ENCODE peak calls at places on chromosomes 4 and X, in four cellular contexts. A is HepG2, Z is K562, D is H1. J is an unnamed sample.

GRCh38 chr4:144289687-144290433 is 149.3 kb upstream of the GYPA start:
- DNase-seq in A (no peak), Z (no peak), D (no peak), J (no peak)

GRCh38 chr4:2251795-2252529 is 9.9 kb downstream of the MXD4 start:
- DNase-seq in A (no peak), Z (no peak), D (no peak), J (no peak)

GRCh38 chr4:142845293-142846070 is 619 bp downstream of the INPP4B start:
- DNase-seq in A (no peak), Z (no peak), D (no peak), J (no peak)

GRCh38 chr4:184843984-184844554 is 18.3 kb upstream of the ACSL1 start:
- DNase-seq in A (no peak), Z (peak), D (no peak), J (no peak)

GRCh38 chr4:55348436-55348835 is 2.4 kb downstream of the SRD5A3 start:
- DNase-seq in A (no peak), Z (no peak), D (no peak), J (no peak)

GRCh38 chr4:184649971-184650855 is 675 bp downstream of the PRIMPOL start:
- DNase-seq in A (peak), Z (peak), D (no peak), J (no peak)

GRCh38 chrX:44234541-44234940 is 108.9 kb downstream of the EFHC2 start:
- DNase-seq in A (no peak), Z (no peak), D (no peak), J (no peak)

GRCh38 chr4:94419956-94420355 is 31.8 kb upstream of the PDLIM5 start:
- DNase-seq in A (peak), Z (peak), D (no peak), J (no peak)

GRCh38 chrX:69919749-69920148 is 130.0 kb downstream of the AWAT2 start:
- DNase-seq in A (peak), Z (no peak), D (no peak), J (no peak)

GRCh38 chr4:4753643-4754042 is 105.8 kb upstream of the MSX1 start:
- DNase-seq in A (no peak), Z (no peak), D (no peak), J (no peak)

GRCh38 chrX:40102393-40103381 is 4.9 kb upstream of the BCOR start:
- DNase-seq in A (no peak), Z (no peak), D (no peak), J (no peak)

GRCh38 chrX:31136144-31136572 is 64.3 kb upstream of the FTHL17 start:
- DNase-seq in A (no peak), Z (no peak), D (no peak), J (peak)

GRCh38 chr4:52883183-52883621 is 21.1 kb downstream of the RASL11B start:
- DNase-seq in A (no peak), Z (no peak), D (no peak), J (no peak)

GRCh38 chrX:12360991-12361598 is 222.8 kb downstream of the FRMPD4 start:
- DNase-seq in A (no peak), Z (no peak), D (no peak), J (no peak)

GRCh38 chr4:111678466-111678865 is 466.8 kb upstream of the FAM241A start:
- DNase-seq in A (no peak), Z (no peak), D (no peak), J (no peak)

GRCh38 chrX:133265331-133265730 is 47.2 kb upstream of the TFDP3 start:
- DNase-seq in A (peak), Z (no peak), D (peak), J (no peak)

GRCh38 chr4:84894621-84895020 is 71.9 kb downstream of the WDFY3 start:
- DNase-seq in A (no peak), Z (no peak), D (no peak), J (no peak)

GRCh38 chr4:112266823-112267222 is 18.9 kb downstream of the TIFA start:
- DNase-seq in A (no peak), Z (peak), D (no peak), J (no peak)

GRCh38 chr4:157115613-157116340 is 39.8 kb downstream of the GLRB start:
- DNase-seq in A (no peak), Z (no peak), D (no peak), J (no peak)

GRCh38 chrX:31499120-31499519 is 427.3 kb upstream of the FTHL17 start:
- DNase-seq in A (no peak), Z (no peak), D (no peak), J (no peak)

GRCh38 chr4:110962616-110963015 is 339.7 kb upstream of the PITX2 start:
- DNase-seq in A (no peak), Z (no peak), D (no peak), J (no peak)

GRCh38 chr4:32002037-32002747 is 1282.0 kb downstream of the PCDH7 start:
- DNase-seq in A (no peak), Z (peak), D (no peak), J (no peak)

DNA sequence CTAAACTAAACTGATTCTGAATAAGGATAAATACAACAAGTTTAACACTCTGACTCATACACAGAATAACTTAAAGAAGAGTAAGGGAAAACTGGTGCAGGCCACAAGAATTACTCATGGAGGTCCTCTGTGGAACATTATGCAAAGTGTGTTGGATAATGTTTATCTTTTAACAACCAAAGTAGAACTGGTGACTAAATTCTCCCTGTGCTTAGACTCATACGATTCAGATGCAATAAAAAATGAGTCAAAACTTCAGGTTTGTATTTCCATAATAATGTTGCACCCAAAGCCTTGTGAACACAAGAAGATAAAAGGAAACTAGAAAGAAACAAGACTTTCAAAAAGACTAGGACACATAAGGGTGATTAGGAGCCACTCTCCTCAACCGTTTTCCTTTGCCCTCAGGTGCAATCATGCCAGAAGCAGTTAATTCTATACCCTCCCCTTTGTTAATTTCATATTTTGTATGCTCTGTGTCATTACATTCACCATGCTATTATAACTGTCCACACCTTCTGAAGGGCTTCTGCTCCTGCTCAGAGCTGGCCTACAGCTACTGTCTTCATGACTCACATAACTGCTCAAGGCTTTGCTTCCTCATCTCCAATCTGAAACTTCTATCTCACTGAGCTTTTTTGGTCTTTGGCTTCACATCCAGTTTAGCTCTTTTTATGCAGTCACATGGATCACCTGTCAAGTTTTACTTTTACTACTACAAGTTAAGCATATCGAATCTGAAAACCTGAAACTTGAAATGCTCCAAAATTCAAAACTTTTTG is 60.2 kb downstream of the KCNIP4 start:
- DNase-seq in A (no peak), Z (no peak), D (no peak), J (no peak)
- TF ChIP-seq YY1 in A (no peak), Z (no peak), D (no peak), J (no peak)

GRCh38 chr4:138035781-138036258 is 206.3 kb downstream of the SLC7A11 start:
- DNase-seq in A (peak), Z (peak), D (no peak), J (peak)

GRCh38 chr4:138034871-138035270 is 207.3 kb downstream of the SLC7A11 start:
- DNase-seq in A (no peak), Z (no peak), D (no peak), J (no peak)

GRCh38 chr4:138037716-138038115 is 204.4 kb downstream of the SLC7A11 start:
- DNase-seq in A (no peak), Z (no peak), D (no peak), J (no peak)

GRCh38 chr4:138039010-138039409 is 203.1 kb downstream of the SLC7A11 start:
- DNase-seq in A (no peak), Z (no peak), D (no peak), J (no peak)
- TF ChIP-seq BRCA1 in A (no peak), Z (no peak), D (no peak), J (no peak)

DNA sequence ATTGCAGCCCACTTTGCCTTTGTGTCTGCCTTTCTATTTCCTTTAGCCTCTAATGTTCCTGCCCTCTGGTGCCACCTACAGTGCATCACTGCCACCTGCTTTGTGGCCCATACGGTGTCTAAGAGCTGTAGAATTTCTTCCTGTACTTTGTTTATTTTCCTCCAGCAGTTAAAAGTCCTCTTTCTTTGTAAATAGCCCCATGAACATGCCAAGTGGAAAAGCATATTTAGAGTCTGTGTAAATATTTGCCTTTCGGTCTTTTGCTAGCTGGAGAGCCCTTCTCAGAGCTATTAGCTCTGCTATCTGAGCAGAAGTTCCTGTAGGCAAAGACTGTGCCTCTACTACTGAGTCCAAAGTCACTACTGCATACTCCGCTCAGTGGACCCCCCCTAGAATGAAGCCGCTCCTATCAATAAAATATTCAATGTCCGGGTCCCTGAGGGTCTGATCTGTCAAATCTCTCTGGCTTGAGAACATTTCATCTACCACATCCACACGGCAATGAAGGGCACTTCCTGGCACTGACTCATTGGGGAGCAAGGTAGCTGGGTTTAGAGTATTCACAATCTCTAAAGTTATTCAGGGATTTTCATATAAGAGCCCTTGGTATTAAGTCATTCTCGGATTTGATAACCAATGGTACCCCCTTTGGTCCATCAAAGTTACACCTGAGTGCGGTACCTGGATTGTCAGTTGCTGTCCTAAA is 36.3 kb downstream of the SULT1E1 start:
- DNase-seq in A (peak), Z (no peak), D (no peak), J (no peak)
- TF ChIP-seq YY1 in A (no peak), Z (no peak), D (no peak), J (no peak)

GRCh38 chr4:76708986-76709385 is 189.0 kb downstream of the SOWAHB start:
- DNase-seq in A (no peak), Z (no peak), D (no peak), J (no peak)
- TF ChIP-seq BRCA1 in A (no peak), Z (no peak), D (no peak), J (no peak)

GRCh38 chr4:173522160-173522873 is 7.7 kb downstream of the HAND2 start:
- DNase-seq in A (no peak), Z (peak), D (no peak), J (no peak)
- TF ChIP-seq YY1 in A (no peak), Z (no peak), D (peak), J (no peak)

GRCh38 chr4:88285235-88285505 is 809 bp upstream of the PPM1K start:
- DNase-seq in A (no peak), Z (no peak), D (no peak), J (no peak)

GRCh38 chr4:88286897-88287296 is 2.5 kb upstream of the PPM1K start:
- DNase-seq in A (no peak), Z (no peak), D (no peak), J (no peak)

GRCh38 chr4:88280228-88280795 is 4.0 kb downstream of the PPM1K start:
- DNase-seq in A (no peak), Z (no peak), D (no peak), J (no peak)

GRCh38 chr4:88283661-88284377 is 542 bp downstream of the PPM1K start:
- DNase-seq in A (peak), Z (peak), D (no peak), J (no peak)

GRCh38 chr4:88284378-88285234 is at the start of gene PPM1K:
- DNase-seq in A (peak), Z (peak), D (peak), J (peak)
- TF ChIP-seq BRCA1 in A (peak), Z (no peak), D (peak), J (no peak)

GRCh38 chr4:7758444-7758815 is 181.2 kb downstream of the AFAP1 start:
- DNase-seq in A (no peak), Z (no peak), D (no peak), J (no peak)
- TF ChIP-seq YY1 in A (no peak), Z (no peak), D (no peak), J (no peak)

J was measured in GM12878.